ENCODE peak calls at places on chromosomes 11 and 22, in ten cellular contexts. One of them, this sample, is unnamed.

GRCh38 chr11:8360086-8360828 is 96.6 kb upstream of the LMO1 start:
- DNase-seq in SW 1271: no peak
- DNase-seq in MG63: no peak
- DNase-seq in transverse colon: no peak
- DNase-seq in stimulated activated CD4-positive, alpha-beta T cell treated with anti-CD3 and anti-CD28 coated beads, Interleukin-2, amount 100 ng/mL, for 48 hours: no peak
- DNase-seq in activated CD4-positive, alpha-beta memory T cell treated with anti-CD3 and anti-CD28 coated beads, Interleukin-2, amount 10 ng/mL, durations not matched to agents 7 days and 5 days: no peak
- DNase-seq in EL: no peak
- DNase-seq in GOT3: no peak
- DNase-seq in sigmoid colon: peak
- DNase-seq in activated T-cell treated with anti-CD3 and anti-CD28 coated beads, Interleukin-2, amount 50 U/mL, for 4 hours: no peak
- DNase-seq in this sample: no peak

GRCh38 chr11:28461338-28461737 is 353.1 kb downstream of the METTL15 start:
- DNase-seq in MG63: no peak
- DNase-seq in EL: peak
- DNase-seq in SW 1271: no peak
- DNase-seq in sigmoid colon: no peak
- DNase-seq in GOT3: no peak
- DNase-seq in activated T-cell treated with anti-CD3 and anti-CD28 coated beads, Interleukin-2, amount 50 U/mL, for 4 hours: no peak
- DNase-seq in activated CD4-positive, alpha-beta memory T cell treated with anti-CD3 and anti-CD28 coated beads, Interleukin-2, amount 10 ng/mL, durations not matched to agents 7 days and 5 days: no peak
- DNase-seq in stimulated activated CD4-positive, alpha-beta T cell treated with anti-CD3 and anti-CD28 coated beads, Interleukin-2, amount 100 ng/mL, for 48 hours: no peak
- DNase-seq in transverse colon: no peak
- DNase-seq in this sample: no peak

GRCh38 chr11:102431404-102431803 is 21.2 kb downstream of the TMEM123 start:
- DNase-seq in GOT3: no peak
- DNase-seq in activated CD4-positive, alpha-beta memory T cell treated with anti-CD3 and anti-CD28 coated beads, Interleukin-2, amount 10 ng/mL, durations not matched to agents 7 days and 5 days: no peak
- DNase-seq in sigmoid colon: no peak
- DNase-seq in activated T-cell treated with anti-CD3 and anti-CD28 coated beads, Interleukin-2, amount 50 U/mL, for 4 hours: no peak
- DNase-seq in SW 1271: no peak
- DNase-seq in transverse colon: no peak
- DNase-seq in MG63: no peak
- DNase-seq in EL: no peak
- DNase-seq in stimulated activated CD4-positive, alpha-beta T cell treated with anti-CD3 and anti-CD28 coated beads, Interleukin-2, amount 100 ng/mL, for 48 hours: no peak
- DNase-seq in this sample: no peak

GRCh38 chr11:3188496-3189192 is 23.5 kb upstream of the OSBPL5 start:
- DNase-seq in stimulated activated CD4-positive, alpha-beta T cell treated with anti-CD3 and anti-CD28 coated beads, Interleukin-2, amount 100 ng/mL, for 48 hours: no peak
- DNase-seq in MG63: no peak
- DNase-seq in EL: no peak
- DNase-seq in sigmoid colon: no peak
- DNase-seq in SW 1271: no peak
- DNase-seq in activated CD4-positive, alpha-beta memory T cell treated with anti-CD3 and anti-CD28 coated beads, Interleukin-2, amount 10 ng/mL, durations not matched to agents 7 days and 5 days: no peak
- DNase-seq in GOT3: no peak
- DNase-seq in activated T-cell treated with anti-CD3 and anti-CD28 coated beads, Interleukin-2, amount 50 U/mL, for 4 hours: no peak
- DNase-seq in transverse colon: no peak
- DNase-seq in this sample: no peak

GRCh38 chr11:64007629-64008282 is 21.5 kb downstream of the OTUB1 start:
- DNase-seq in sigmoid colon: peak
- DNase-seq in EL: peak
- DNase-seq in stimulated activated CD4-positive, alpha-beta T cell treated with anti-CD3 and anti-CD28 coated beads, Interleukin-2, amount 100 ng/mL, for 48 hours: no peak
- DNase-seq in SW 1271: no peak
- DNase-seq in activated CD4-positive, alpha-beta memory T cell treated with anti-CD3 and anti-CD28 coated beads, Interleukin-2, amount 10 ng/mL, durations not matched to agents 7 days and 5 days: no peak
- DNase-seq in MG63: no peak
- DNase-seq in activated T-cell treated with anti-CD3 and anti-CD28 coated beads, Interleukin-2, amount 50 U/mL, for 4 hours: no peak
- DNase-seq in transverse colon: peak
- DNase-seq in GOT3: peak
- DNase-seq in this sample: no peak

GRCh38 chr22:38423512-38424503 is 31.2 kb downstream of the KCNJ4 start:
- DNase-seq in EL: no peak
- DNase-seq in activated T-cell treated with anti-CD3 and anti-CD28 coated beads, Interleukin-2, amount 50 U/mL, for 4 hours: no peak
- DNase-seq in transverse colon: peak
- DNase-seq in sigmoid colon: no peak
- DNase-seq in MG63: no peak
- DNase-seq in GOT3: no peak
- DNase-seq in SW 1271: no peak
- DNase-seq in stimulated activated CD4-positive, alpha-beta T cell treated with anti-CD3 and anti-CD28 coated beads, Interleukin-2, amount 100 ng/mL, for 48 hours: no peak
- DNase-seq in activated CD4-positive, alpha-beta memory T cell treated with anti-CD3 and anti-CD28 coated beads, Interleukin-2, amount 10 ng/mL, durations not matched to agents 7 days and 5 days: no peak
- DNase-seq in this sample: no peak

GRCh38 chr11:60985991-60986915 is 14.8 kb downstream of the CD6 start:
- DNase-seq in stimulated activated CD4-positive, alpha-beta T cell treated with anti-CD3 and anti-CD28 coated beads, Interleukin-2, amount 100 ng/mL, for 48 hours: peak
- DNase-seq in transverse colon: peak
- DNase-seq in SW 1271: no peak
- DNase-seq in MG63: peak
- DNase-seq in GOT3: no peak
- DNase-seq in activated CD4-positive, alpha-beta memory T cell treated with anti-CD3 and anti-CD28 coated beads, Interleukin-2, amount 10 ng/mL, durations not matched to agents 7 days and 5 days: peak
- DNase-seq in EL: peak
- DNase-seq in sigmoid colon: no peak
- DNase-seq in activated T-cell treated with anti-CD3 and anti-CD28 coated beads, Interleukin-2, amount 50 U/mL, for 4 hours: peak
- DNase-seq in this sample: peak

GRCh38 chr22:46686221-46686872 is 51.7 kb downstream of the CERK start:
- DNase-seq in activated CD4-positive, alpha-beta memory T cell treated with anti-CD3 and anti-CD28 coated beads, Interleukin-2, amount 10 ng/mL, durations not matched to agents 7 days and 5 days: no peak
- DNase-seq in SW 1271: no peak
- DNase-seq in EL: no peak
- DNase-seq in sigmoid colon: no peak
- DNase-seq in MG63: no peak
- DNase-seq in transverse colon: no peak
- DNase-seq in activated T-cell treated with anti-CD3 and anti-CD28 coated beads, Interleukin-2, amount 50 U/mL, for 4 hours: no peak
- DNase-seq in GOT3: no peak
- DNase-seq in stimulated activated CD4-positive, alpha-beta T cell treated with anti-CD3 and anti-CD28 coated beads, Interleukin-2, amount 100 ng/mL, for 48 hours: no peak
- DNase-seq in this sample: no peak

GRCh38 chr11:86418513-86418912 is 43.8 kb downstream of the CCDC81 start:
- DNase-seq in activated CD4-positive, alpha-beta memory T cell treated with anti-CD3 and anti-CD28 coated beads, Interleukin-2, amount 10 ng/mL, durations not matched to agents 7 days and 5 days: no peak
- DNase-seq in sigmoid colon: no peak
- DNase-seq in SW 1271: no peak
- DNase-seq in MG63: no peak
- DNase-seq in GOT3: no peak
- DNase-seq in EL: no peak
- DNase-seq in activated T-cell treated with anti-CD3 and anti-CD28 coated beads, Interleukin-2, amount 50 U/mL, for 4 hours: no peak
- DNase-seq in transverse colon: no peak
- DNase-seq in stimulated activated CD4-positive, alpha-beta T cell treated with anti-CD3 and anti-CD28 coated beads, Interleukin-2, amount 100 ng/mL, for 48 hours: no peak
- DNase-seq in this sample: no peak

GRCh38 chr11:93552874-93553273 is 9.7 kb upstream of the SMCO4 start:
- DNase-seq in activated CD4-positive, alpha-beta memory T cell treated with anti-CD3 and anti-CD28 coated beads, Interleukin-2, amount 10 ng/mL, durations not matched to agents 7 days and 5 days: no peak
- DNase-seq in activated T-cell treated with anti-CD3 and anti-CD28 coated beads, Interleukin-2, amount 50 U/mL, for 4 hours: no peak
- DNase-seq in EL: no peak
- DNase-seq in SW 1271: no peak
- DNase-seq in stimulated activated CD4-positive, alpha-beta T cell treated with anti-CD3 and anti-CD28 coated beads, Interleukin-2, amount 100 ng/mL, for 48 hours: no peak
- DNase-seq in sigmoid colon: no peak
- DNase-seq in transverse colon: no peak
- DNase-seq in MG63: no peak
- DNase-seq in GOT3: no peak
- DNase-seq in this sample: no peak

This sample was measured in T-helper 9 cell.